ENCODE peak calls at places on chromosomes 2 and 18, in seven cellular contexts. Q, Y, S, R, F, T and A are unnamed samples.

GRCh38 chr18:22006458-22006857 is 162.9 kb upstream of the GATA6 start:
- DNase-seq in Q (no peak), Y (no peak), S (no peak), R (no peak), F (no peak), T (no peak), A (no peak)

GRCh38 chr2:208370881-208371633 is 35.5 kb upstream of the PTH2R start:
- DNase-seq in Q (no peak), Y (no peak), S (no peak), R (no peak), F (no peak), T (no peak), A (no peak)

GRCh38 chr2:118786691-118787090 is 60.8 kb downstream of the EN1 start:
- DNase-seq in Q (no peak), Y (no peak), S (no peak), R (no peak), F (no peak), T (no peak), A (no peak)

GRCh38 chr2:76157531-76157930 is 446.8 kb upstream of the GCFC2 start:
- DNase-seq in Q (no peak), Y (no peak), S (no peak), R (no peak), F (no peak), T (no peak), A (no peak)

GRCh38 chr2:31297751-31298150 is 63.8 kb downstream of the EHD3 start:
- DNase-seq in Q (no peak), Y (no peak), S (no peak), R (no peak), F (peak), T (no peak), A (no peak)

GRCh38 chr18:79515331-79515730 is 119.6 kb downstream of the NFATC1 start:
- DNase-seq in Q (no peak), Y (no peak), S (no peak), R (peak), F (no peak), T (peak), A (no peak)

GRCh38 chr2:95552911-95553310 is 38.9 kb upstream of the TRIM43 start:
- DNase-seq in Q (peak), Y (no peak), S (peak), R (no peak), F (no peak), T (no peak), A (peak)

GRCh38 chr2:150479075-150479915 is 8.2 kb downstream of the RND3 start:
- DNase-seq in Q (no peak), Y (no peak), S (no peak), R (no peak), F (no peak), T (no peak), A (no peak)

GRCh38 chr2:217538719-217539118 is 464.1 kb downstream of the TNS1 start:
- DNase-seq in Q (no peak), Y (no peak), S (peak), R (no peak), F (no peak), T (no peak), A (no peak)

GRCh38 chr2:96946625-96947024 is 39.8 kb downstream of the FAM178B start:
- DNase-seq in Q (no peak), Y (no peak), S (no peak), R (no peak), F (no peak), T (no peak), A (no peak)

GRCh38 chr2:20797096-20797495 is 25.8 kb downstream of the LDAH start:
- DNase-seq in Q (no peak), Y (no peak), S (no peak), R (no peak), F (no peak), T (no peak), A (no peak)

GRCh38 chr2:166314022-166314759 is 61.6 kb downstream of the SCN9A start:
- DNase-seq in Q (no peak), Y (no peak), S (no peak), R (no peak), F (peak), T (no peak), A (no peak)

GRCh38 chr2:175373001-175373727 is 191.7 kb upstream of the ATP5MC3 start:
- DNase-seq in Q (no peak), Y (no peak), S (no peak), R (no peak), F (no peak), T (no peak), A (no peak)

GRCh38 chr2:12717988-12718661 is 1.4 kb downstream of the TRIB2 start:
- DNase-seq in Q (peak), Y (no peak), S (peak), R (no peak), F (no peak), T (peak), A (no peak)

GRCh38 chr2:230318190-230319121 is 8.5 kb upstream of the SP140L start:
- DNase-seq in Q (no peak), Y (no peak), S (no peak), R (no peak), F (no peak), T (no peak), A (no peak)

GRCh38 chr2:187614756-187615155 is 60.5 kb upstream of the TFPI start:
- DNase-seq in Q (no peak), Y (no peak), S (no peak), R (no peak), F (no peak), T (no peak), A (no peak)

DNA sequence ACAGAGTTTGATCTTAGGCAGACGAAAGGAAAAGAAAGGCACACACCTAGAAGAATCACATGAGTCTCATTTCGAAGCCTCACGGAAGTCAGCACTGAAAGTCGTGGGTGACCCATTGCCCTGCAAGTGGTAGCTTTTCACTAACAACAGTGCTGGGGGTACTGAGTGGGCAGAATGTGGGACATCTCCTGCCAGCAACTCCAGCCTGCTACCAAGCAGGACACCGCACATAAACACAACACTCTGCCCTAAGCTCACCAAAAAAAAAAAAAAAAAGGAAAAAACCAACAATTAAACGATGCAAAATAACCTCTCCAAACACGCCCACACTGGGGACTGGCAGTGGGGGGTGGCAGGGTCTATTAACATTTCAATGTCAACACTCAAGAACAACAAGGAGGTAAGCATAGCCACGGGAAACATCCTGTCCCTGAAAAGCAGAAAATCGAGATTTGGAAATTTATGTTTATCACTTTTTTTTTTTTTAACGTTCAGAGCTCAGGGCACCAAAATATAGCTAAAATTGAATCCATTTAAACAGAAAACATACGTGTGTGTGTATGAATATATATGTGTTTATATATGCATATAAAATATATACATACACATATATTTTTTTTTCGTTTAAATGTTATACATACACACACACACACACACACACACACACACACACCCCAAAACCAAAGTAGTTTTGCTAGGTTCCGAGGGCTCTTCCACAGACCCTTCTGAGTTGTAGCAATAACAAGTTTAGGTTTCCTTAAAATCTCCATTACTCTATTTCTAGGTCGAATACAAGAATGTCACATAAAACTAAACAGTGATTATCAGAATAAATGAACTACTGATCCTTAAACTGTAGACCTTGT is 2.1 kb downstream of the INO80D start:
- DNase-seq in Q (peak), Y (peak), S (peak), R (no peak), F (peak), T (no peak), A (peak)
- TF ChIP-seq POLR2A in Q (no peak), Y (no peak), S (no peak), R (no peak), F (no peak), T (no peak), A (no peak)

DNA sequence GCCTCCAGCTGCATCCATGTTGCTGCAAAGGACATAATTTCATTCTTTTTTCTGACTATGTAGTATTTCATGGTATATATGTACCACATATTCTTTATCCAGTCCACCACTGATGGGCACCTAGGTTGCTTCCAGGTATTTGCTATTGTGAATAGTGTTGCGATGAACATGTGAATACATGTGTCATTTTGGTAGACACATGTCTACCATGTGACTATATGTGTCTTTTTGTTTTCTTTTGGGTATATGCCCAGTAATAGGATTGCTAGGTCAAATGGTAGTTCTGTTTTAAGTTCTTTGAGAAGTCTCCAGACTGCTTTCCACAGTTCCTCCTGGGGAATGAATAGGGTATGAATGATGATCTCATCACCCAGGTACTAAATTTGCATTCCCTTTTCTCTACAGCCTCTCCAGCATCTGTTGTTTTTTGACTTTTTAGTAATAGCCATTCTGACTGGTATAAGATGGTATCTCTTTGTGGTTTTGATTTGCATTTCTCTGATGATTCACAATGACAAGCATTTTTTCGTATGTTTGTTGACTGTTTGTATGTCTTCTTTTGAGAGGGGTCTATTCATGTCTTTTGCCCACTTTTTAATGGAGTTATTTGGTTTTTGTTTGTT is 35.6 kb upstream of the FEZ2 start:
- DNase-seq in Q (no peak), Y (no peak), S (no peak), R (no peak), F (no peak), T (no peak), A (no peak)
- H3K27ac ChIP-seq in Q (no peak), Y (no peak), S (no peak), R (no peak), F (no peak), T (no peak), A (no peak)

DNA sequence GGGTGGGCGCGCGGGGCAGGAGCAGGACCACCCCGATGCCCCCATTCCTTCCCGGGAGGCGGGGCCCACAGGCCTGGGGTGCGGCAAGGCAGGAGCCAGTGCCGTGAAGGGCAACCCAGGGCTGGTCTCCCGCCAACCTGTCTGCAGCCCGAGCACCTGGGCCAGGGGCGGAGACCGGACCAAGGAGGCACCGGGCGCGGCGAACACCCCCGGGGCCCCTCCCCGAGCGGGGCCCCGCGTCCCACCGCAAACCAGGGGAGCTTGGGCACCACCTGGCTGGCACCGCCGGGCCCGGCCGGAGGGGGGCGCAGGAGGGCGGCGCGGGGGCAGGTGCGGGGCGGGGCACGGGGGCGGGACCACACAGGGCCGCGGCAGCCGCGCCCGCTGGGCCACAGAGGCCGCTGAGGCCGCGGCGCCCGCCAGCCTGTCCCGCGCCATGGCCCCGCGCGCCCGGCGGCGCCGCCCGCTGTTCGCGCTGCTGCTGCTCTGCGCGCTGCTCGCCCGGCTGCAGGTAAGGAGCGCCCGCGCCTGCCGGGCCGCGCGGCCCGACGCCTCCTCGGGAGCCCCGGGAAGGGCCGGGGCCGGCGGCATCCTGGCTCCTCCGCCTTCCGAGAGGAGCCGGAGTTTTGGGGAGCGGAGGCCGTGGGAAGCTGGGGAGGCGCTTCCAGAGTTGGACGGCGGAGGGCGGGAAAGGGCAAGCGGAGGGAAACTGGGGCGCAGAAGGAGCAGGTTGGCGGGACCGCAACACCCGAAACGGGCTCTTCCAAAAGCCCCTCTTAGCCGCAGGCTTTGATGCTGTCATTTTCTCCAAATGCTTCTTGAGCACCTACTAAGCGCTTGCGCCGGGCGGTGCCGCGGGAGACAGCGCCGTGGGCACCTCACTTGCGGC is at the start of gene TNFRSF11A:
- DNase-seq in Q (peak), Y (peak), S (peak), R (no peak), F (peak), T (no peak), A (peak)
- TF ChIP-seq POLR2A in Q (no peak), Y (no peak), S (no peak), R (no peak), F (peak), T (no peak), A (no peak)

GRCh38 chr2:30222031-30222430 is 9.3 kb upstream of the LBH start:
- DNase-seq in Q (no peak), Y (no peak), S (no peak), R (no peak), F (no peak), T (no peak), A (no peak)

GRCh38 chr2:30225131-30225762 is 6.1 kb upstream of the LBH start:
- DNase-seq in Q (no peak), Y (peak), S (peak), R (no peak), F (no peak), T (peak), A (no peak)

GRCh38 chr2:30222636-30223360 is 8.5 kb upstream of the LBH start:
- DNase-seq in Q (no peak), Y (no peak), S (no peak), R (no peak), F (no peak), T (peak), A (no peak)

GRCh38 chr2:30224147-30224546 is 7.2 kb upstream of the LBH start:
- DNase-seq in Q (no peak), Y (no peak), S (no peak), R (no peak), F (no peak), T (no peak), A (no peak)

DNA sequence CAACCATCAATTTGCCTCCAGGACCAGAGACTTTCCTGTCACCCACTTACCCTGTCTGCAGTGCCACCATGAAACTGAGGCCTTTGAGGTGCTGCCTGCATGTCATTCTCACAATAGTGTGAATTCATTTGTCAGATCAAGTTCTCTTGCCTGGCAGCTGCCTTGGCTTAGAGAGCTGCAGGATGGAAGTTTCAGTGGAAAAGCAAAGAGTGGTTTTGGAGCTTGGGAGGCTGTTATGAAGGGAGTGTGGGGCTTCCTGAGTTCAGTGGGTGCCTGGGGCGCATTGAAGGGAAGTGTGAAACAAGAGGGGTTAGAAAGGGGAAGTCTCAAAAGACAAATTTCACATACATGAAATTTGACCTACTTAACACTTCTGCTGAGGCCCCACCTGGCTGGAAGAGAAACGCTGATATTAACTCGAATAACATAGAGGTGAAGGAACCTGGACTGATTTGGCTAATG is 7.9 kb upstream of the LBH start:
- DNase-seq in Q (no peak), Y (no peak), S (no peak), R (no peak), F (no peak), T (no peak), A (no peak)
- H3K27ac ChIP-seq in Q (no peak), Y (no peak), S (no peak), R (no peak), F (no peak), T (no peak), A (no peak)

GRCh38 chr2:28951910-28952805 is 28.9 kb upstream of the TOGARAM2 start:
- DNase-seq in Q (no peak), Y (no peak), S (no peak), R (peak), F (peak), T (peak), A (peak)

GRCh38 chr2:28948160-28948559 is 32.9 kb upstream of the TOGARAM2 start:
- DNase-seq in Q (no peak), Y (no peak), S (no peak), R (no peak), F (no peak), T (no peak), A (no peak)

GRCh38 chr2:28949190-28949589 is 31.9 kb upstream of the TOGARAM2 start:
- DNase-seq in Q (no peak), Y (no peak), S (no peak), R (no peak), F (no peak), T (no peak), A (no peak)

GRCh38 chr2:28950941-28951630 is 30.0 kb upstream of the TOGARAM2 start:
- DNase-seq in Q (no peak), Y (no peak), S (no peak), R (no peak), F (peak), T (no peak), A (no peak)

GRCh38 chr2:28949617-28950305 is 31.3 kb upstream of the TOGARAM2 start:
- DNase-seq in Q (no peak), Y (no peak), S (no peak), R (no peak), F (peak), T (no peak), A (no peak)
- TF ChIP-seq POLR2A in Q (no peak), Y (no peak), S (no peak), R (no peak), F (no peak), T (no peak), A (no peak)